ENCODE peak calls at places on chromosomes 4 and X, in five cellular contexts. One of them, this sample, is unnamed.
A peak's percentile ranks its signal among the peaks of the same experiment; 100 is the strongest.

GRCh38 chr4:138488527-138488926 is 246.4 kb upstream of the SLC7A11 start:
- DNase-seq in SK-N-SH: no peak
- DNase-seq in tibial nerve: no peak
- DNase-seq in fibroblast of lung: no peak
- DNase-seq in hepatocyte: no peak
- DNase-seq in this sample: no peak

GRCh38 chrX:46837543-46838481 is 969 bp downstream of the RP2 start:
- DNase-seq in SK-N-SH: peak; percentile 5
- DNase-seq in fibroblast of lung: peak; percentile 41
- DNase-seq in tibial nerve: no peak
- DNase-seq in hepatocyte: peak; percentile 19
- DNase-seq in this sample: no peak

GRCh38 chrX:11329016-11329415 is 35.8 kb downstream of the AMELX start:
- DNase-seq in fibroblast of lung: peak; percentile 32
- DNase-seq in hepatocyte: no peak
- DNase-seq in SK-N-SH: no peak
- DNase-seq in tibial nerve: no peak
- DNase-seq in this sample: no peak

GRCh38 chr4:52421811-52422213 is 237.3 kb downstream of the USP46 start:
- DNase-seq in SK-N-SH: peak; percentile 73
- DNase-seq in hepatocyte: no peak
- DNase-seq in tibial nerve: no peak
- DNase-seq in fibroblast of lung: no peak
- DNase-seq in this sample: no peak

GRCh38 chr4:622071-622995 is 3.0 kb upstream of the PDE6B start:
- DNase-seq in hepatocyte: no peak
- DNase-seq in tibial nerve: no peak
- DNase-seq in SK-N-SH: no peak
- DNase-seq in fibroblast of lung: peak; percentile 2
- DNase-seq in this sample: no peak

GRCh38 chr4:78737020-78737419 is 39.1 kb upstream of the BMP2K start:
- DNase-seq in fibroblast of lung: no peak
- DNase-seq in hepatocyte: no peak
- DNase-seq in tibial nerve: no peak
- DNase-seq in SK-N-SH: no peak
- DNase-seq in this sample: no peak

GRCh38 chr4:1868293-1868692 is 2.9 kb upstream of the NSD2 start:
- DNase-seq in fibroblast of lung: no peak
- DNase-seq in tibial nerve: no peak
- DNase-seq in SK-N-SH: no peak
- DNase-seq in hepatocyte: peak; percentile 72
- DNase-seq in this sample: no peak

GRCh38 chr4:152679414-152680281 is at the start of gene TMEM154:
- DNase-seq in hepatocyte: peak; percentile 74
- DNase-seq in tibial nerve: peak; percentile 23
- DNase-seq in SK-N-SH: peak; percentile 78
- DNase-seq in fibroblast of lung: peak; percentile 69
- DNase-seq in this sample: no peak

GRCh38 chr4:155608231-155608885 is 58.3 kb upstream of the GUCY1A1 start:
- DNase-seq in hepatocyte: no peak
- DNase-seq in tibial nerve: no peak
- DNase-seq in SK-N-SH: no peak
- DNase-seq in fibroblast of lung: peak; percentile 59
- DNase-seq in this sample: no peak

GRCh38 chr4:8920289-8920965 is 48.8 kb upstream of the HMX1 start:
- DNase-seq in tibial nerve: no peak
- DNase-seq in SK-N-SH: no peak
- DNase-seq in hepatocyte: peak; percentile 1
- DNase-seq in fibroblast of lung: no peak
- DNase-seq in this sample: no peak

GRCh38 chr4:8200302-8200975 is 1.3 kb downstream of the SH3TC1 start:
- DNase-seq in SK-N-SH: no peak
- DNase-seq in fibroblast of lung: peak; percentile 69
- DNase-seq in hepatocyte: peak; percentile 80
- DNase-seq in tibial nerve: no peak
- DNase-seq in this sample: no peak

GRCh38 chr4:55931833-55932232 is 16.9 kb upstream of the CEP135 start:
- DNase-seq in tibial nerve: no peak
- DNase-seq in SK-N-SH: no peak
- DNase-seq in hepatocyte: no peak
- DNase-seq in fibroblast of lung: no peak
- DNase-seq in this sample: no peak

GRCh38 chr4:123127865-123128264 is 205.5 kb upstream of the NUDT6 start:
- DNase-seq in SK-N-SH: no peak
- DNase-seq in fibroblast of lung: no peak
- DNase-seq in hepatocyte: no peak
- DNase-seq in tibial nerve: no peak
- DNase-seq in this sample: no peak

GRCh38 chr4:77095101-77095826 is 19.5 kb upstream of the CCNI start:
- DNase-seq in tibial nerve: peak; percentile 76
- DNase-seq in hepatocyte: peak; percentile 82
- DNase-seq in fibroblast of lung: peak; percentile 63
- DNase-seq in SK-N-SH: peak; percentile 71
- DNase-seq in this sample: peak; percentile 49

GRCh38 chr4:95510145-95510544 is 38.6 kb downstream of the UNC5C start:
- DNase-seq in SK-N-SH: no peak
- DNase-seq in tibial nerve: no peak
- DNase-seq in hepatocyte: peak; percentile 45
- DNase-seq in fibroblast of lung: peak; percentile 59
- DNase-seq in this sample: no peak

GRCh38 chrX:141142946-141143345 is 34.0 kb downstream of the LDOC1 start:
- DNase-seq in tibial nerve: no peak
- DNase-seq in fibroblast of lung: no peak
- DNase-seq in hepatocyte: no peak
- DNase-seq in SK-N-SH: no peak
- DNase-seq in this sample: no peak

GRCh38 chr4:10120943-10121567 is 4.5 kb upstream of the WDR1 start:
- DNase-seq in SK-N-SH: no peak
- DNase-seq in fibroblast of lung: no peak
- DNase-seq in hepatocyte: peak; percentile 58
- DNase-seq in tibial nerve: no peak
- DNase-seq in this sample: no peak

GRCh38 chr4:38241541-38241940 is 281.3 kb downstream of the PTTG2 start:
- DNase-seq in fibroblast of lung: no peak
- DNase-seq in hepatocyte: no peak
- DNase-seq in tibial nerve: no peak
- DNase-seq in SK-N-SH: no peak
- DNase-seq in this sample: no peak

GRCh38 chr4:151403656-151404055 is 5.3 kb upstream of the FHIP1A start:
- DNase-seq in fibroblast of lung: no peak
- DNase-seq in tibial nerve: no peak
- DNase-seq in SK-N-SH: no peak
- DNase-seq in hepatocyte: no peak
- DNase-seq in this sample: no peak

GRCh38 chr4:37758226-37758625 is 68.3 kb upstream of the PGM2 start:
- DNase-seq in hepatocyte: peak; percentile 35
- DNase-seq in tibial nerve: no peak
- DNase-seq in fibroblast of lung: peak; percentile 79
- DNase-seq in SK-N-SH: no peak
- DNase-seq in this sample: no peak

GRCh38 chr4:88605744-88606143 is 13.5 kb downstream of the HERC3 start:
- DNase-seq in fibroblast of lung: no peak
- DNase-seq in tibial nerve: no peak
- DNase-seq in SK-N-SH: no peak
- DNase-seq in hepatocyte: no peak
- DNase-seq in this sample: no peak

GRCh38 chr4:84733343-84734033 is 150.6 kb downstream of the CDS1 start:
- DNase-seq in SK-N-SH: no peak
- DNase-seq in hepatocyte: no peak
- DNase-seq in fibroblast of lung: no peak
- DNase-seq in tibial nerve: no peak
- DNase-seq in this sample: no peak

GRCh38 chr4:8035371-8035780 is 95.7 kb upstream of the AFAP1 start:
- DNase-seq in tibial nerve: no peak
- DNase-seq in fibroblast of lung: peak; percentile 41
- DNase-seq in SK-N-SH: no peak
- DNase-seq in hepatocyte: no peak
- DNase-seq in this sample: no peak

GRCh38 chrX:131060147-131060546 is 2.0 kb downstream of the ARHGAP36 start:
- DNase-seq in hepatocyte: no peak
- DNase-seq in tibial nerve: no peak
- DNase-seq in SK-N-SH: no peak
- DNase-seq in fibroblast of lung: no peak
- DNase-seq in this sample: no peak

GRCh38 chrX:24085133-24085532 is 30.4 kb downstream of the EIF2S3 start:
- DNase-seq in hepatocyte: no peak
- DNase-seq in tibial nerve: no peak
- DNase-seq in fibroblast of lung: no peak
- DNase-seq in SK-N-SH: no peak
- DNase-seq in this sample: no peak

GRCh38 chrX:24079405-24079804 is 24.6 kb downstream of the EIF2S3 start:
- DNase-seq in SK-N-SH: no peak
- DNase-seq in fibroblast of lung: no peak
- DNase-seq in hepatocyte: no peak
- DNase-seq in tibial nerve: no peak
- DNase-seq in this sample: no peak

GRCh38 chrX:24081661-24082154 is 27.0 kb downstream of the EIF2S3 start:
- DNase-seq in tibial nerve: peak; percentile 15
- DNase-seq in SK-N-SH: peak; percentile 51
- DNase-seq in hepatocyte: peak; percentile 75
- DNase-seq in fibroblast of lung: peak; percentile 76
- DNase-seq in this sample: peak; percentile 50

GRCh38 chrX:24082446-24082845 is 27.7 kb downstream of the EIF2S3 start:
- DNase-seq in tibial nerve: no peak
- DNase-seq in fibroblast of lung: no peak
- DNase-seq in SK-N-SH: no peak
- DNase-seq in hepatocyte: no peak
- DNase-seq in this sample: no peak

DNA sequence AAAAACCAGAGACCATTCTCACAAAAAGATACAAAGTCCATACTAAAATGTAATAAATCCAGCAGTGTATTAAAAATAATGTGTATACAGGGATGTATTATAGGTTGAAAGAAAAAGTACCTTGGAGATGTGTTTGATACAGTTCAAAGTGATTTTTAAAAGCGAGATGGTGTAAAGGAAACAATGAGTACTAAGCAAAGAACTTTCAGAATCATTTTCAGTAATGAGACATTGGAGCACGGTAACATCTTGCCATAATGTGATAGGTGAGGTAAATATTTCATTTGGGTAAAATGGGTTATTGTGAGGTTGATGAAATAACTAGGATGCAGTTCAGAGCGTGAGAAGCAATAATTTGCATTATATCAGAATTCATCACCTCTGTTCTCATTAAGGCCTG is 25.9 kb downstream of the EIF2S3 start:
- DNase-seq in SK-N-SH: no peak
- DNase-seq in hepatocyte: no peak
- DNase-seq in fibroblast of lung: no peak
- DNase-seq in tibial nerve: no peak
- DNase-seq in this sample: no peak
- H3K4me1 ChIP-seq in SK-N-SH: no peaks in the 10 kb centered on the region
- H3K4me1 ChIP-seq in hepatocyte: peaks cover 5% of the 10 kb centered on the region
- H3K4me1 ChIP-seq in fibroblast of lung: no peaks in the 10 kb centered on the region
- H3K4me1 ChIP-seq in tibial nerve: no peaks in the 10 kb centered on the region
- H3K4me1 ChIP-seq in this sample: peaks cover 3% of the 10 kb centered on the region

GRCh38 chr4:159358226-159358625 is 255.3 kb downstream of the RAPGEF2 start:
- DNase-seq in tibial nerve: no peak
- DNase-seq in SK-N-SH: no peak
- DNase-seq in hepatocyte: no peak
- DNase-seq in fibroblast of lung: peak; percentile 76
- DNase-seq in this sample: no peak
- H3K4me1 ChIP-seq in tibial nerve: peaks cover 5% of the 10 kb centered on the region
- H3K4me1 ChIP-seq in SK-N-SH: peaks cover 22% of the 10 kb centered on the region
- H3K4me1 ChIP-seq in hepatocyte: no peaks in the 10 kb centered on the region
- H3K4me1 ChIP-seq in fibroblast of lung: peaks cover 6% of the 10 kb centered on the region
- H3K4me1 ChIP-seq in this sample: no peaks in the 10 kb centered on the region

GRCh38 chrX:14670819-14671218 is 141.5 kb downstream of the GLRA2 start:
- DNase-seq in SK-N-SH: no peak
- DNase-seq in hepatocyte: no peak
- DNase-seq in fibroblast of lung: no peak
- DNase-seq in tibial nerve: no peak
- DNase-seq in this sample: no peak
- H3K4me1 ChIP-seq in SK-N-SH: no peaks in the 10 kb centered on the region
- H3K4me1 ChIP-seq in hepatocyte: no peaks in the 10 kb centered on the region
- H3K4me1 ChIP-seq in fibroblast of lung: peaks cover 3% of the 10 kb centered on the region
- H3K4me1 ChIP-seq in tibial nerve: no peaks in the 10 kb centered on the region
- H3K4me1 ChIP-seq in this sample: peaks cover 5% of the 10 kb centered on the region

DNA sequence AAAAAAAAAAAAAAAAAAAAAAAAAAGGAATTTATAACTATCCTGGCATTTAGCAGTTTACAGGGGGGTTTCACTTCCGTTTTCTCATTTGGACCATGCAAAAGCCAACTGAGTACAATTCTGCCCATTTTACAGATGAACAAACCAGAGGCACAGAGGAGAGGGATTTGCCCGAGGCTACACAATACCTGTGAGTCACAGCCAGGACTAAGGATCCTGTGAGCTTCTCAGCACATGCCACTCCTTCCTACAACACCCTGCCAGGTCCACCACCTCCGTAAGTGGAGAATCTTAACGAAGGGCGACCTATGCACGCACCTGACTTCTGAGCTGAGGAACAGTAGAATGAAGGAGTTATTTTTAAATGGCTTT is 75.4 kb upstream of the USP9X start:
- DNase-seq in tibial nerve: no peak
- DNase-seq in hepatocyte: no peak
- DNase-seq in fibroblast of lung: no peak
- DNase-seq in SK-N-SH: no peak
- DNase-seq in this sample: no peak
- H3K4me1 ChIP-seq in tibial nerve: peaks cover 5% of the 10 kb centered on the region
- H3K4me1 ChIP-seq in hepatocyte: peaks cover 7% of the 10 kb centered on the region
- H3K4me1 ChIP-seq in fibroblast of lung: no peaks in the 10 kb centered on the region
- H3K4me1 ChIP-seq in SK-N-SH: no peaks in the 10 kb centered on the region
- H3K4me1 ChIP-seq in this sample: no peaks in the 10 kb centered on the region

GRCh38 chr4:186702297-186702696 is 21.4 kb downstream of the FAT1 start:
- DNase-seq in fibroblast of lung: no peak
- DNase-seq in hepatocyte: no peak
- DNase-seq in SK-N-SH: no peak
- DNase-seq in tibial nerve: no peak
- DNase-seq in this sample: no peak
- H3K4me1 ChIP-seq in fibroblast of lung: peaks cover 18% of the 10 kb centered on the region
- H3K4me1 ChIP-seq in hepatocyte: peaks cover 21% of the 10 kb centered on the region
- H3K4me1 ChIP-seq in SK-N-SH: peaks cover 8% of the 10 kb centered on the region
- H3K4me1 ChIP-seq in tibial nerve: peaks cover 23% of the 10 kb centered on the region
- H3K4me1 ChIP-seq in this sample: peaks cover 24% of the 10 kb centered on the region

This sample was measured in HCT116.